ENCODE peak calls at places on chromosomes 7 and 10, in four cellular contexts. L, W, X and U are unnamed samples.

GRCh38 chr10:125064681-125065492 is 95.5 kb downstream of the CTBP2 start:
- DNase-seq in L (no peak), W (no peak), X (peak; percentile 58), U (no peak)

GRCh38 chr10:79063661-79064490 is 4.9 kb upstream of the ZMIZ1 start:
- DNase-seq in L (no peak), W (no peak), X (no peak), U (no peak)

GRCh38 chr7:151012921-151013347 is 11.4 kb downstream of the ATG9B start:
- DNase-seq in L (no peak), W (peak; percentile 47), X (peak; percentile 88), U (no peak)

GRCh38 chr10:60930237-60930636 is 13.7 kb downstream of the RHOBTB1 start:
- DNase-seq in L (no peak), W (no peak), X (no peak), U (no peak)

GRCh38 chr7:35694161-35694783 is 663 bp downstream of the HERPUD2 start:
- DNase-seq in L (no peak), W (no peak), X (no peak), U (no peak)

GRCh38 chr7:41028591-41028990 is 674.3 kb downstream of the INHBA start:
- DNase-seq in L (no peak), W (no peak), X (no peak), U (no peak)

GRCh38 chr10:61897671-61898434 is 3.6 kb upstream of the ARID5B start:
- DNase-seq in L (peak; percentile 23), W (peak; percentile 5), X (peak; percentile 63), U (peak; percentile 20)

GRCh38 chr7:27636326-27637006 is 26.2 kb downstream of the HIBADH start:
- DNase-seq in L (no peak), W (no peak), X (peak; percentile 47), U (no peak)

GRCh38 chr7:104153287-104153686 is 54.5 kb downstream of the ORC5 start:
- DNase-seq in L (no peak), W (no peak), X (no peak), U (no peak)

GRCh38 chr7:119957335-119957734 is 315.6 kb upstream of the KCND2 start:
- DNase-seq in L (no peak), W (no peak), X (no peak), U (no peak)

GRCh38 chr7:108351715-108352114 is 104.5 kb downstream of the NRCAM start:
- DNase-seq in L (no peak), W (peak; percentile 78), X (no peak), U (no peak)

GRCh38 chr10:11700539-11700938 is 41.6 kb upstream of the ECHDC3 start:
- DNase-seq in L (no peak), W (no peak), X (no peak), U (no peak)

GRCh38 chr7:93119191-93119905 is 1.6 kb upstream of the SAMD9 start:
- DNase-seq in L (no peak), W (no peak), X (no peak), U (no peak)

GRCh38 chr7:119783799-119784198 is 489.2 kb upstream of the KCND2 start:
- DNase-seq in L (no peak), W (peak; percentile 59), X (no peak), U (no peak)

GRCh38 chr7:7911339-7911738 is 57.3 kb upstream of the GLCCI1 start:
- DNase-seq in L (no peak), W (no peak), X (peak; percentile 88), U (no peak)

GRCh38 chr7:24200407-24200806 is 83.6 kb upstream of the NPY start:
- DNase-seq in L (no peak), W (no peak), X (no peak), U (no peak)

GRCh38 chr7:101792051-101792651 is 25.3 kb upstream of the CUX1 start:
- DNase-seq in L (no peak), W (no peak), X (no peak), U (no peak)

GRCh38 chr7:118104812-118105441 is 79.0 kb upstream of the LSM8 start:
- DNase-seq in L (no peak), W (peak; percentile 8), X (peak; percentile 31), U (no peak)

GRCh38 chr10:94429049-94429707 is 26.8 kb downstream of the TBC1D12 start:
- DNase-seq in L (no peak), W (no peak), X (no peak), U (no peak)